ENCODE peak calls at places on chromosomes 16 and 17, in six cellular contexts. One of them, this sample, is unnamed.
A peak's percentile ranks its signal among the peaks of the same experiment; 100 is the strongest.

GRCh38 chr16:57260294-57260929 is 15.4 kb downstream of the ARL2BP start:
- DNase-seq in glutamatergic neuron: peak; percentile 11
- DNase-seq in fibroblast of the conjunctiva: no peak
- DNase-seq in stomach: peak; percentile 24
- DNase-seq in LoVo: no peak
- DNase-seq in tibial artery: no peak
- DNase-seq in this sample: no peak

GRCh38 chr16:5505093-5505887 is 407.7 kb upstream of the EEF2KMT start:
- DNase-seq in tibial artery: no peak
- DNase-seq in stomach: no peak
- DNase-seq in glutamatergic neuron: no peak
- DNase-seq in LoVo: no peak
- DNase-seq in fibroblast of the conjunctiva: no peak
- DNase-seq in this sample: no peak

GRCh38 chr17:76444518-76445311 is 8.2 kb downstream of the UBE2O start:
- DNase-seq in stomach: no peak
- DNase-seq in glutamatergic neuron: peak; percentile 67
- DNase-seq in fibroblast of the conjunctiva: no peak
- DNase-seq in tibial artery: no peak
- DNase-seq in LoVo: no peak
- DNase-seq in this sample: peak; percentile 56

GRCh38 chr16:88691924-88692560 is 5.7 kb upstream of the SNAI3 start:
- DNase-seq in glutamatergic neuron: no peak
- DNase-seq in stomach: no peak
- DNase-seq in tibial artery: peak; percentile 49
- DNase-seq in LoVo: no peak
- DNase-seq in fibroblast of the conjunctiva: no peak
- DNase-seq in this sample: peak; percentile 50

GRCh38 chr17:8220783-8221662 is 10.6 kb upstream of the AURKB start:
- DNase-seq in glutamatergic neuron: peak; percentile 88
- DNase-seq in LoVo: peak; percentile 87
- DNase-seq in fibroblast of the conjunctiva: peak; percentile 89
- DNase-seq in stomach: peak; percentile 90
- DNase-seq in tibial artery: peak; percentile 95
- DNase-seq in this sample: peak; percentile 96

GRCh38 chr17:273994-274832 is 78.4 kb downstream of the RPH3AL start:
- DNase-seq in glutamatergic neuron: no peak
- DNase-seq in LoVo: no peak
- DNase-seq in tibial artery: no peak
- DNase-seq in stomach: peak; percentile 16
- DNase-seq in fibroblast of the conjunctiva: no peak
- DNase-seq in this sample: no peak

GRCh38 chr16:86542756-86543750 is 12.0 kb downstream of the MTHFSD start:
- DNase-seq in glutamatergic neuron: no peak
- DNase-seq in LoVo: no peak
- DNase-seq in stomach: no peak
- DNase-seq in fibroblast of the conjunctiva: no peak
- DNase-seq in tibial artery: no peak
- DNase-seq in this sample: no peak

GRCh38 chr16:69563605-69564580 is 1.9 kb upstream of the NFAT5 start:
- DNase-seq in glutamatergic neuron: no peak
- DNase-seq in LoVo: peak; percentile 13
- DNase-seq in stomach: no peak
- DNase-seq in fibroblast of the conjunctiva: no peak
- DNase-seq in tibial artery: no peak
- DNase-seq in this sample: peak; percentile 87

GRCh38 chr17:50533720-50534148 is 1.2 kb downstream of the EPN3 start:
- DNase-seq in tibial artery: no peak
- DNase-seq in stomach: peak; percentile 97
- DNase-seq in glutamatergic neuron: no peak
- DNase-seq in fibroblast of the conjunctiva: no peak
- DNase-seq in LoVo: no peak
- DNase-seq in this sample: no peak

GRCh38 chr16:55502801-55503366 is 6.0 kb upstream of the LPCAT2 start:
- DNase-seq in tibial artery: peak; percentile 82
- DNase-seq in glutamatergic neuron: no peak
- DNase-seq in fibroblast of the conjunctiva: peak; percentile 97
- DNase-seq in stomach: peak; percentile 97
- DNase-seq in LoVo: peak; percentile 80
- DNase-seq in this sample: no peak

This sample was measured in Karpas-422.